ENCODE peak calls at places on chromosome 13, in four cellular contexts. One of them, this sample, is unnamed. For H3K4me1, the result is how much of the 10 kb centered on the place peaks cover.

GRCh38 chr13:65856464-65856863 is 1373.7 kb downstream of the PCDH9 start:
- DNase-seq in HCT116: no peak
- DNase-seq in K562: no peak
- DNase-seq in GM23338: no peak
- DNase-seq in this sample: no peak

GRCh38 chr13:68676513-68677115 is 1431.0 kb upstream of the ATXN8OS start:
- DNase-seq in HCT116: no peak
- DNase-seq in K562: no peak
- DNase-seq in GM23338: no peak
- DNase-seq in this sample: no peak

GRCh38 chr13:74479124-74479523 is 344.9 kb upstream of the KLF12 start:
- DNase-seq in HCT116: no peak
- DNase-seq in K562: no peak
- DNase-seq in GM23338: no peak
- DNase-seq in this sample: no peak

GRCh38 chr13:109288151-109288709 is 498.2 kb downstream of the IRS2 start:
- DNase-seq in HCT116: no peak
- DNase-seq in K562: no peak
- DNase-seq in GM23338: no peak
- DNase-seq in this sample: no peak

GRCh38 chr13:41061075-41061913 is at the start of gene WBP4:
- DNase-seq in HCT116: peak
- DNase-seq in K562: peak
- DNase-seq in GM23338: peak
- DNase-seq in this sample: peak

GRCh38 chr13:113734099-113734825 is 24.8 kb upstream of the TMEM255B start:
- DNase-seq in HCT116: no peak
- DNase-seq in K562: no peak
- DNase-seq in GM23338: no peak
- DNase-seq in this sample: no peak

GRCh38 chr13:113932060-113932459 is 41.8 kb downstream of the C13orf46 start:
- DNase-seq in HCT116: no peak
- DNase-seq in K562: no peak
- DNase-seq in GM23338: no peak
- DNase-seq in this sample: no peak

GRCh38 chr13:30847697-30848307 is 58.3 kb upstream of the MEDAG start:
- DNase-seq in HCT116: no peak
- DNase-seq in K562: no peak
- DNase-seq in GM23338: no peak
- DNase-seq in this sample: no peak

GRCh38 chr13:93080587-93080986 is 146.0 kb upstream of the GPC6 start:
- DNase-seq in HCT116: no peak
- DNase-seq in K562: no peak
- DNase-seq in GM23338: peak
- DNase-seq in this sample: no peak

GRCh38 chr13:40375522-40376171 is 290.8 kb downstream of the FOXO1 start:
- DNase-seq in HCT116: no peak
- DNase-seq in K562: no peak
- DNase-seq in GM23338: no peak
- DNase-seq in this sample: no peak

GRCh38 chr13:45490068-45490467 is 25.3 kb downstream of the COG3 start:
- DNase-seq in HCT116: no peak
- DNase-seq in K562: peak
- DNase-seq in GM23338: peak
- DNase-seq in this sample: no peak

GRCh38 chr13:57629391-57629804 is 2.1 kb upstream of the PCDH17 start:
- DNase-seq in HCT116: no peak
- DNase-seq in K562: no peak
- DNase-seq in GM23338: peak
- DNase-seq in this sample: peak

GRCh38 chr13:110377178-110378175 is 70.4 kb downstream of the COL4A2 start:
- DNase-seq in HCT116: no peak
- DNase-seq in K562: no peak
- DNase-seq in GM23338: no peak
- DNase-seq in this sample: no peak

GRCh38 chr13:110379905-110380341 is 72.8 kb downstream of the COL4A2 start:
- DNase-seq in HCT116: no peak
- DNase-seq in K562: no peak
- DNase-seq in GM23338: peak
- DNase-seq in this sample: no peak

GRCh38 chr13:110380359-110381028 is 73.4 kb downstream of the COL4A2 start:
- DNase-seq in HCT116: no peak
- DNase-seq in K562: no peak
- DNase-seq in GM23338: no peak
- DNase-seq in this sample: no peak

GRCh38 chr13:110381029-110381360 is 73.9 kb downstream of the COL4A2 start:
- DNase-seq in HCT116: no peak
- DNase-seq in K562: no peak
- DNase-seq in GM23338: no peak
- DNase-seq in this sample: no peak

GRCh38 chr13:110379358-110379757 is 72.3 kb downstream of the COL4A2 start:
- DNase-seq in HCT116: no peak
- DNase-seq in K562: no peak
- DNase-seq in GM23338: no peak
- DNase-seq in this sample: no peak
- H3K4me1 ChIP-seq in HCT116: under half
- H3K4me1 ChIP-seq in K562: under half
- H3K4me1 ChIP-seq in GM23338: under half
- H3K4me1 ChIP-seq in this sample: under half

GRCh38 chr13:36129539-36129938 is 1.6 kb downstream of the DCLK1 start:
- DNase-seq in HCT116: no peak
- DNase-seq in K562: no peak
- DNase-seq in GM23338: no peak
- DNase-seq in this sample: no peak

GRCh38 chr13:36130542-36131214 is 504 bp downstream of the DCLK1 start:
- DNase-seq in HCT116: no peak
- DNase-seq in K562: no peak
- DNase-seq in GM23338: peak
- DNase-seq in this sample: peak

GRCh38 chr13:36130168-36130541 is 1.0 kb downstream of the DCLK1 start:
- DNase-seq in HCT116: no peak
- DNase-seq in K562: no peak
- DNase-seq in GM23338: no peak
- DNase-seq in this sample: no peak

GRCh38 chr13:36131931-36132297 is 732 bp upstream of the DCLK1 start:
- DNase-seq in HCT116: no peak
- DNase-seq in K562: no peak
- DNase-seq in GM23338: no peak
- DNase-seq in this sample: no peak

DNA sequence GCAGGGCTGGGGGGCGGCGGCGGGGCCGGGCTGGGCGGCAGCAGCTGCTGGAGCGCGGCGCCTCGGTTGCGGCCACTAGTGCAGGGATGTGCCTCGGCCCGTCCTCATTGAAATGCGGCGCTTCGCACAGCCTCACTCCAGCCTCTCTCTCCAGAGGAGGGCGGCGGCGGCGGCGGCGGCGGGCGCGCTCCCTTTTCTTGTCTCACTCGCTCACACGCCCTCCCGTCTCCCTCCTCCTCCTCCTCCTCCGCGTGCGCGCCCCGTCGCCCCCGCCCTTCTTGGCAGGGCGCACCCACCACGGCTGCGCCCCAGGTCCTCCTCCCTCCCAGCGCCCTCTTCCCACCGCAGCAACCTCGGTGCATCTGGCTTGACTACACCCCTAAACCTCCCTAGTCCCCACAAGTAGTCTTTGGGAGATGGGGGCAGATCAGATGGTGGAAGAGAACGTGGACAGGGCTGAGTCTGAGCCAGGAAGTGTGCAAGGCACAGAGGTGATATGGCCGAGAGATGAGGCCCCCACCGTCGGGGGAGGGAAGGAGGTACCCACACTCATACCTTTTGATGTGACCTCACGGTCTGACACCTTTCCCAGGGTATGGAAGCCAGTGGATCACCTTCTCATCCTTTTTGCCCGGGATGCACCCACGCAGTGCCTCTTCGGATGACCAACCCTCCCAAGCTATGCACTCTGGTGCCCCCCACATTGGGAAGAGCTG is at the start of gene DCLK1:
- DNase-seq in HCT116: no peak
- DNase-seq in K562: no peak
- DNase-seq in GM23338: peak
- DNase-seq in this sample: peak
- TF ChIP-seq POLR2AphosphoS5 in HCT116: no peak
- TF ChIP-seq POLR2AphosphoS5 in K562: no peak
- TF ChIP-seq POLR2AphosphoS5 in GM23338: no peak
- TF ChIP-seq POLR2AphosphoS5 in this sample: no peak

DNA sequence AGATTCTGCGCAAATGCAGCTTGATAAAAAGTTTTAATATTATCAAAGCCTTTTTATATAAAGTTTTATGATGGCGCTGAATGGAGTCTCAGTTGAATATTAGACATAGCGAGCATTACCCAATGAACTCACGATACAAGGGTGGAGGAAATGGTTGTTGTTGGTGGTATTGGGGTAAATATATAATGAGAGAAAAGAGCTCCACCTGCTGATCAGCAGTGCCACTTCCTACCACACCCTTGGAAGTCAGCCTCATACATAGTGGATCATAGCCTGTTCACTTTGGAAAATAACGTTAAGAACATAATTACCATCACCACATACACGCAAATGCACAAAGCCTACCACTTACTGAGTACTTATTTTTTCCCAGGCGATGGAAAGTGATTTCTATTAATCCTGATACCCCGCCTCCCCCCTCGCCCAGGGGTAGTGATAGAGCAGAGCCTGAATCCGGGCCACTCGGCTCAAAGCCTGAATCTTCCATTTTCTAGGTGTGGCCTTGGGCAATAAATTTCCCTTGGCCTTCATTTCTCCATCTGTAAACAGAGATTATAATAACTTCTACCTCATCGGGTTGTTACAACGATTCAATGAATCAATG is 358.3 kb downstream of the KLF5 start:
- DNase-seq in HCT116: peak
- DNase-seq in K562: peak
- DNase-seq in GM23338: peak
- DNase-seq in this sample: no peak
- TF ChIP-seq CTCF in HCT116: peak
- TF ChIP-seq CTCF in K562: peak
- TF ChIP-seq CTCF in GM23338: peak
- TF ChIP-seq CTCF in this sample: peak

DNA sequence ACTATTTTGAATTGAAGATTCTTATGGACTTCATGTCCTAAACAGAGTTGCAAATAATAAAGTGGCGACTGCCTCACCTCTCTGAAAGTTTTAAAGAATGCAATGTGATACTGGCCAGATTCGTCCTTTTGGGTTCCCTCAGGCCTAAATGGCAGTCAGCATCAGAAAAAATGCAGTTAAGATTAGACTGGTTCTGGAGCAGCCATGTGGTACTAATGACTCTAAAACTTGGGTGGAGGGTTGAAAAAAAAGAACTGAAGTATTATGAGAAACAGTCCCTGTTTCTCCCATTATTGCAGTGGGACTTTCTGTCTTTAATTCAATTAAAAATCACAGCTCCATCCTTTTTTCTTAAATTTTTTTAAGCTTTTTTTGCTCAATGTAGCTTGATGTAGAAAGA is 37.3 kb downstream of the WDFY2 start:
- DNase-seq in HCT116: no peak
- DNase-seq in K562: no peak
- DNase-seq in GM23338: no peak
- DNase-seq in this sample: no peak
- H3K4me1 ChIP-seq in HCT116: under half
- H3K4me1 ChIP-seq in K562: under half
- H3K4me1 ChIP-seq in GM23338: half or more
- H3K4me1 ChIP-seq in this sample: under half

DNA sequence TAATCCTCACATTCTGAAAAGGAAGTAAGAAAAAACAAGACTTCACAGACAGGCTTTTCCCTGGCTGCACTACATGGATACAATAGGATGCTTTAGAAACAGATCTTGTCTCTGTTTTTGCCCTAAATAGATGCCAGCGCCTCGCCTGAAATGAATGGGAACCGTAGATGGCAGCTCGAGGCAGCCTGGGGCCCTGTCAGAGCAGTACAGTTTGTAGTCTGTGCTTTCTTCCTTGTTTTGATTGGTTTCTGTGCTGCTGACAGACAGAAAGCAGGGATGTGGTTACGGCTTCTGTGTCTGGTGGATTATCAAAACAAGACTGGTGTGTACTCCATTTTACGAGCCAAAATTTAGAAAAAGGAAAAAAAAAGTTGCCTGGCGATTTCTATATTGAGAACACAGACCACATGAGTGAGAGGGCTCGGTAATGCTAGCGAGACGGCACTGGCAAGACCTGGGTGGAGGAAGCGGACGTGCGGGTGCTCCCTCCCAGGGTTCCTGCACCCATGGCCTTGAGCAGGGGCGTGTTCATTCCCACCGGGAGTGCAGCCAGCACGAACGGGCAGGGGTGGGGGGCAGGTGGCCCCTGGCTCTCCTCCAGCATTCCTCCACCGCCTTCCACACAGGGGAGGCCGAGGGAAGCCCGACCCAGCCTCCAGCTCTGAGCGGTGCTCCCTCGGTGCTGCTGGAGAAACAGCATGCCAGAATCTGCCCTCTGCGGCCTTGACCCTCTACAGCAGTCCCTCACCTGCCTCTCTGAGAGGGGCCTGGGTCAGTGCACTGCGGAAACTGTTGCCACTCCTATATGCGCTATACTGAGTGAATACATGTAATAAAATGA is 37.5 kb upstream of the C1QTNF9 start:
- DNase-seq in HCT116: no peak
- DNase-seq in K562: no peak
- DNase-seq in GM23338: no peak
- DNase-seq in this sample: peak
- TF ChIP-seq POLR2AphosphoS5 in HCT116: no peak
- TF ChIP-seq POLR2AphosphoS5 in K562: no peak
- TF ChIP-seq POLR2AphosphoS5 in GM23338: no peak
- TF ChIP-seq POLR2AphosphoS5 in this sample: peak

GRCh38 chr13:81957121-81957520 is 1616.2 kb upstream of the SPRY2 start:
- DNase-seq in HCT116: no peak
- DNase-seq in K562: no peak
- DNase-seq in GM23338: peak
- DNase-seq in this sample: no peak
- TF ChIP-seq CTCF in HCT116: peak
- TF ChIP-seq CTCF in K562: no peak
- TF ChIP-seq CTCF in GM23338: peak
- TF ChIP-seq CTCF in this sample: no peak

DNA sequence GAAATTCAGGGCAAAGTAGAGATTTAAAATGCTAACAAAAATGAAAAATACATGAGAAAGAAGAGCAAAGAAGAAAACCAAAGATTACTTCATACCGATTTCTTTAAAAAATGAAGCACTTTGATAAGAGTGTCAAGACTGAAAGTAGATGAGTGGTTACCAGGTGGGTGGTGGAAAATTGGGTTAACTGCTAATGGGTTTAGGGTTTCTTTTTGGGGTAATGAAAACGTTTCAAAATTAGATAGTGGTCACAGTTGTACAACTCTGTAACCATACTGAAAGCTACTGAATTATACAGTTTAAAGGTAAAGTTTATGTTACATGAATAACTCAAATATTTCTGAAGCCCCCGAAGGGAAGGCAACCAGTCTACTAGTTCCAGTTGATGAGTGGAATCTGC is 179.4 kb downstream of the NDFIP2 start:
- DNase-seq in HCT116: no peak
- DNase-seq in K562: no peak
- DNase-seq in GM23338: no peak
- DNase-seq in this sample: no peak
- H3K4me1 ChIP-seq in HCT116: under half
- H3K4me1 ChIP-seq in K562: under half
- H3K4me1 ChIP-seq in GM23338: under half
- H3K4me1 ChIP-seq in this sample: under half

This sample was measured in upper lobe of left lung.